ENCODE peak calls at places on chromosomes 3 and 15, in seven cellular contexts. W, Q, Y, S, H, P and C are unnamed samples.
A peak's percentile ranks its signal among the peaks of the same experiment; 100 is the strongest.

GRCh38 chr3:178583963-178584575 is 47.8 kb downstream of the KCNMB2 start:
- DNase-seq in W (no peak), Y (no peak), P (no peak), Q (no peak), S (no peak), H (no peak), C (no peak)

GRCh38 chr15:67100808-67101581 is 35.6 kb downstream of the SMAD3 start:
- DNase-seq in H (no peak), W (peak; percentile 59), Y (no peak), P (no peak), S (no peak), Q (no peak), C (no peak)

GRCh38 chr15:57224664-57225063 is 151.6 kb upstream of the CGNL1 start:
- DNase-seq in H (no peak), P (no peak), S (no peak), Y (no peak), Q (no peak), W (no peak), C (no peak)

GRCh38 chr15:38698215-38698614 is 133.6 kb upstream of the RASGRP1 start:
- DNase-seq in Y (no peak), H (no peak), W (no peak), P (no peak), Q (no peak), S (no peak), C (peak; percentile 23)

GRCh38 chr3:125401402-125401801 is 26.3 kb upstream of the ZNF148 start:
- DNase-seq in Y (no peak), W (no peak), Q (no peak), P (no peak), H (peak; percentile 56), S (no peak), C (no peak)

GRCh38 chr3:179797192-179797591 is 144.4 kb downstream of the USP13 start:
- DNase-seq in P (no peak), H (no peak), Y (no peak), S (no peak), W (no peak), Q (no peak), C (no peak)

GRCh38 chr15:79185199-79185598 is 94.6 kb upstream of the RASGRF1 start:
- DNase-seq in Q (no peak), H (no peak), Y (no peak), P (no peak), S (no peak), W (peak; percentile 24), C (no peak)

GRCh38 chr3:195175076-195175475 is 95.9 kb downstream of the XXYLT1 start:
- DNase-seq in Y (no peak), H (no peak), P (no peak), Q (no peak), S (no peak), W (no peak), C (no peak)

GRCh38 chr3:131840151-131840797 is 194.5 kb downstream of the CPNE4 start:
- DNase-seq in H (peak; percentile 14), P (no peak), Y (no peak), W (no peak), S (no peak), Q (no peak), C (no peak)

GRCh38 chr3:144529562-144529961 is 557.9 kb downstream of the DIPK2A start:
- DNase-seq in Y (no peak), H (no peak), Q (no peak), P (no peak), S (no peak), W (no peak), C (no peak)